ENCODE peak calls at places on chromosome 1, in eight cellular contexts. One of them, this sample, is unnamed.

GRCh38 chr1:38962560-38962959 is 20.9 kb upstream of the RHBDL2 start:
- DNase-seq in CD4-positive, alpha-beta memory T cell: no peak
- DNase-seq in HT-29: peak; percentile 33
- DNase-seq in DMS79: no peak
- DNase-seq in NCI-H526 treated with DMSO at 0.1 percent for 48 hours: no peak
- DNase-seq in T-cell: no peak
- DNase-seq in GM12864: no peak
- DNase-seq in EL: peak; percentile 73
- DNase-seq in this sample: no peak

GRCh38 chr1:113088972-113089371 is 16.0 kb downstream of the LRIG2 start:
- DNase-seq in CD4-positive, alpha-beta memory T cell: no peak
- DNase-seq in HT-29: no peak
- DNase-seq in EL: no peak
- DNase-seq in NCI-H526 treated with DMSO at 0.1 percent for 48 hours: no peak
- DNase-seq in T-cell: no peak
- DNase-seq in GM12864: no peak
- DNase-seq in DMS79: no peak
- DNase-seq in this sample: no peak

GRCh38 chr1:94543003-94543402 is 1.4 kb upstream of the F3 start:
- DNase-seq in T-cell: no peak
- DNase-seq in NCI-H526 treated with DMSO at 0.1 percent for 48 hours: no peak
- DNase-seq in HT-29: no peak
- DNase-seq in GM12864: no peak
- DNase-seq in CD4-positive, alpha-beta memory T cell: no peak
- DNase-seq in DMS79: no peak
- DNase-seq in EL: peak; percentile 64
- DNase-seq in this sample: peak; percentile 6

GRCh38 chr1:184867866-184868585 is 106.3 kb downstream of the NIBAN1 start:
- DNase-seq in GM12864: no peak
- DNase-seq in HT-29: no peak
- DNase-seq in EL: no peak
- DNase-seq in CD4-positive, alpha-beta memory T cell: no peak
- DNase-seq in NCI-H526 treated with DMSO at 0.1 percent for 48 hours: no peak
- DNase-seq in T-cell: no peak
- DNase-seq in DMS79: no peak
- DNase-seq in this sample: no peak

GRCh38 chr1:110338200-110339039 is 757 bp upstream of the RBM15 start:
- DNase-seq in CD4-positive, alpha-beta memory T cell: peak; percentile 99
- DNase-seq in T-cell: peak; percentile 93
- DNase-seq in NCI-H526 treated with DMSO at 0.1 percent for 48 hours: peak; percentile 100
- DNase-seq in HT-29: peak; percentile 98
- DNase-seq in DMS79: peak; percentile 95
- DNase-seq in GM12864: peak; percentile 100
- DNase-seq in EL: peak; percentile 100
- DNase-seq in this sample: peak; percentile 100

GRCh38 chr1:173239058-173239457 is 31.9 kb upstream of the TNFSF4 start:
- DNase-seq in NCI-H526 treated with DMSO at 0.1 percent for 48 hours: no peak
- DNase-seq in CD4-positive, alpha-beta memory T cell: no peak
- DNase-seq in T-cell: no peak
- DNase-seq in EL: no peak
- DNase-seq in GM12864: no peak
- DNase-seq in DMS79: no peak
- DNase-seq in HT-29: no peak
- DNase-seq in this sample: no peak

GRCh38 chr1:42822833-42823392 is 5.7 kb upstream of the SVBP start:
- DNase-seq in DMS79: no peak
- DNase-seq in NCI-H526 treated with DMSO at 0.1 percent for 48 hours: no peak
- DNase-seq in EL: no peak
- DNase-seq in HT-29: no peak
- DNase-seq in CD4-positive, alpha-beta memory T cell: no peak
- DNase-seq in GM12864: no peak
- DNase-seq in T-cell: no peak
- DNase-seq in this sample: no peak

GRCh38 chr1:168261390-168261789 is 19.3 kb upstream of the TBX19 start:
- DNase-seq in DMS79: no peak
- DNase-seq in CD4-positive, alpha-beta memory T cell: no peak
- DNase-seq in EL: peak; percentile 73
- DNase-seq in T-cell: no peak
- DNase-seq in NCI-H526 treated with DMSO at 0.1 percent for 48 hours: no peak
- DNase-seq in HT-29: no peak
- DNase-seq in GM12864: no peak
- DNase-seq in this sample: no peak

GRCh38 chr1:207752456-207753132 is 740 bp downstream of the CD46 start:
- DNase-seq in NCI-H526 treated with DMSO at 0.1 percent for 48 hours: no peak
- DNase-seq in CD4-positive, alpha-beta memory T cell: peak; percentile 21
- DNase-seq in EL: peak; percentile 12
- DNase-seq in DMS79: peak; percentile 46
- DNase-seq in T-cell: no peak
- DNase-seq in HT-29: peak; percentile 65
- DNase-seq in GM12864: no peak
- DNase-seq in this sample: no peak

GRCh38 chr1:156114101-156114918 is at the start of gene LMNA:
- DNase-seq in T-cell: peak; percentile 46
- DNase-seq in GM12864: no peak
- DNase-seq in CD4-positive, alpha-beta memory T cell: peak; percentile 74
- DNase-seq in HT-29: peak; percentile 96
- DNase-seq in DMS79: peak; percentile 46
- DNase-seq in NCI-H526 treated with DMSO at 0.1 percent for 48 hours: peak; percentile 76
- DNase-seq in EL: peak; percentile 98
- DNase-seq in this sample: no peak